ENCODE peak calls at places on chromosome 3, in six cellular contexts. S, J, X, H, M and G are unnamed samples.

GRCh38 chr3:128301186-128302023 is 148.1 kb downstream of the EEFSEC start:
- DNase-seq in M (no peak), S (no peak), J (no peak), X (no peak), H (no peak), G (peak)

GRCh38 chr3:193853511-193854219 is 260.7 kb downstream of the OPA1 start:
- DNase-seq in S (no peak), M (no peak), H (no peak), J (no peak), X (no peak), G (no peak)

GRCh38 chr3:129892486-129892856 is 1.0 kb downstream of the TMCC1 start:
- DNase-seq in M (peak), S (no peak), H (no peak), X (no peak), J (no peak), G (no peak)

GRCh38 chr3:22012471-22012870 is 261.5 kb upstream of the ZNF385D start:
- DNase-seq in S (no peak), M (peak), H (no peak), X (peak), J (no peak), G (no peak)

GRCh38 chr3:195591220-195591619 is 7.5 kb upstream of the APOD start:
- DNase-seq in X (no peak), S (no peak), M (no peak), H (no peak), J (no peak), G (no peak)

GRCh38 chr3:54999159-54999558 is 71.3 kb upstream of the LRTM1 start:
- DNase-seq in M (peak), S (peak), J (peak), H (peak), X (peak), G (peak)

GRCh38 chr3:169387751-169388696 is 275.5 kb downstream of the MECOM start:
- DNase-seq in M (no peak), H (no peak), X (no peak), S (no peak), J (no peak), G (peak)

GRCh38 chr3:69088033-69088432 is 3.3 kb downstream of the ARL6IP5 start:
- DNase-seq in H (peak), M (peak), X (peak), S (no peak), J (no peak), G (no peak)

GRCh38 chr3:172142074-172143059 is 103.0 kb downstream of the FNDC3B start:
- DNase-seq in X (peak), M (peak), S (no peak), H (peak), J (no peak), G (no peak)

GRCh38 chr3:69085543-69086132 is 901 bp downstream of the ARL6IP5 start:
- DNase-seq in X (peak), J (no peak), S (no peak), M (no peak), H (no peak), G (no peak)

GRCh38 chr3:188021502-188022040 is 132.4 kb upstream of the LPP start:
- DNase-seq in M (peak), H (peak), X (peak), J (no peak), S (no peak), G (no peak)

GRCh38 chr3:197466586-197467399 is 89.0 kb downstream of the BDH1 start:
- DNase-seq in M (peak), S (no peak), J (no peak), H (peak), X (peak), G (no peak)

GRCh38 chr3:58383476-58383875 is 50.2 kb downstream of the PDHB start:
- DNase-seq in J (no peak), M (no peak), X (peak), S (no peak), H (peak), G (no peak)

GRCh38 chr3:7752005-7752404 is 749.6 kb upstream of the LMCD1 start:
- DNase-seq in H (no peak), M (no peak), S (no peak), J (no peak), X (no peak), G (no peak)

GRCh38 chr3:39143051-39143885 is 10.1 kb downstream of the CSRNP1 start:
- DNase-seq in S (no peak), H (no peak), M (no peak), J (no peak), X (no peak), G (peak)

GRCh38 chr3:149016669-149017541 is 25.6 kb downstream of the GYG1 start:
- DNase-seq in M (peak), S (no peak), X (peak), J (no peak), H (peak), G (no peak)

GRCh38 chr3:102529452-102529851 is 94.6 kb downstream of the ZPLD1 start:
- DNase-seq in X (peak), S (peak), J (no peak), H (peak), M (peak), G (peak)

GRCh38 chr3:29186982-29187718 is 93.7 kb upstream of the RBMS3 start:
- DNase-seq in J (no peak), H (peak), M (peak), X (peak), S (no peak), G (no peak)

GRCh38 chr3:71916747-71917369 is 131.9 kb upstream of the PROK2 start:
- DNase-seq in S (no peak), J (no peak), M (peak), H (peak), X (no peak), G (no peak)

GRCh38 chr3:52236424-52236886 is 2.5 kb downstream of the TWF2 start:
- DNase-seq in J (no peak), H (no peak), S (no peak), X (no peak), M (no peak), G (peak)

GRCh38 chr3:16999871-17000270 is 115.1 kb downstream of the PLCL2 start:
- DNase-seq in J (no peak), M (no peak), H (no peak), S (no peak), X (no peak), G (no peak)

GRCh38 chr3:29635888-29636287 is 355.0 kb downstream of the RBMS3 start:
- DNase-seq in M (no peak), J (no peak), X (peak), S (no peak), H (peak), G (no peak)

GRCh38 chr3:178001670-178002101 is 534.5 kb upstream of the KCNMB2 start:
- DNase-seq in H (no peak), M (no peak), X (no peak), S (no peak), J (no peak), G (no peak)

DNA sequence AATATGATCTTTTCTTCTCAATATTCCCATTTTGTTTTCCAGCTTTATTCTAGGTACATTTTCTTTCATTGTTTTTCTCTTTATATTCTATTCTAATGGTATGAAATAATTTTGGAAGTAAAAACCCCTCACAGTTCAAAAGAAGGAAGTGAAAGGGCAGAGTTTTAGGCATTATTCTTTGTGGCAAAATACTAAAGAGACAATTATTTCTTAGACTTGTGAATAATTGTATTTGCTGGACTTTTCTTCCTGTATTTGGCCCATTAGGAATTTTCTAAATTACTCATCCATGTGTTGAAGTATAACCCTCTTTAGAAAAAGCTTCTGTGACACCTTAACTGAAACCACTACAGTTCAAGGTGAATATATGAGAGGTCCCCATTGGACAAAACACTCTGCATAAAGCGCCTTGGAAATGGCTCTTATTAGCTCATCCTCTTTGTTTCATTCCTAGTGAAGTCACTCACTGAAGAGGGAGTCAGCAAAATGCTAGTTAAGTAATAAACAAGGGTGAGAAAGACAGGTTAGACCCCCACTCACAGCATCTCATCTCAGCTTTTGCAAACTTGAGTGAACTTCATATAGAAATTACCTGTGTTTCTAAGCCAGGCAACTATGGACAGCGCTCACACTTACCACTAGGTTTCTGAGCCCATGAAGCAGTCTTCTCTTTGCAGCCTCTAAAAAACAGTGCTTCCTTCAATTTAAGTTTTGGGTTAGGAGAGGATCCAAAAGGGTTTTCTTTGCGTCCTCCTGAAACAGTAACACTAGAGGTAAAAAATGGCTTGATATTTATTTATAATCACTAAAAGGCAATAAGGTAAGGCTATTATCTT is 327.5 kb downstream of the ARPP21 start:
- DNase-seq in J (no peak), S (no peak), X (no peak), M (no peak), H (no peak), G (no peak)
- H3K27ac ChIP-seq in J (no peak), S (no peak), X (no peak), M (no peak), H (no peak), G (no peak)

DNA sequence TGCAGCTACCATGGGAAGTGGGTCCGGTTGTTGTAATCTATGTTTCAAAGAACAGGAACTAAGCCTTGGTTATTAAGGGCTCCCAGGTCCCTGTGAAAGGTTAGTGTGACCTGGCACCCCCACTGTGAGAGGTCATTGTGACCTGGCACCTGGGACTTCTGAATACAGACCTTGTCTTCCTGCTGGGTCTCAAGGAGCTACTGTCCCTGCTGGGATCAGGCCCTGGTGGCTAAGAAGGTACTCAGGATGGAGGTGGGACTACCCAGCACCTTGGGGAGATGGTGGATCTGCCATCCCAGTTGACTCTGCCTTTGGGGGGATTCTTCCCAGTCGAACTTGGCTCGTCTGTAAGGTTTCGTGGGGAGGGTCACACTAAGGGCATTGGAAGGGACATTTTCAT is 10.3 kb upstream of the SLCO2A1 start:
- DNase-seq in M (no peak), X (no peak), H (no peak), J (no peak), S (no peak), G (no peak)
- H2AK5ac ChIP-seq in M (no peak), X (no peak), H (no peak), J (no peak), S (no peak), G (no peak)

DNA sequence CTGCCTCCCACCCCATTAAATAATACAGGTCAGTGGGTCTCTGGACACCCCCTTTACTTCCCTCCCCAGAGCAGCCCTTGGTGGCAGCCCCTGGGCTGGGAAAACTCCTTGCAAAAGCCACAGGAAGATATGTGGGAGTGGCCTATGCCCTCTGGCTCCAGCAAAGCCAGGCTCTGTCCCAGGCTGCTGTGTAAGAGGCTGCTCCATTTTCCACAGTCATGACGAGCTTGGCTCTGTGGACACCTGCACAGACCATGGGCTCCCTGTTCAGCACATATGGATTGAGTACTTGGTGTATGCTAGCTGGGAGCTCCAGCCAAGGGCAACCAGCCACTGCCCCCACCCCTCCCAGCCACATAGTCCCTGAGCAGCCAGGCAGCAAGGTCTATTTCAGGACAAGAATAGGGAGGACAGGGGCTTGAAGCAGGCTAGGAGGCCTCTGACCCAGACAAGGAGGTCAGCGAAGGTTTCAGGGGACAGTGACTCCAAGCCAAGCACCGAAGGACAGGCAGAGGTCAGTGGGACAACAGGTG is 12.9 kb downstream of the CACNA2D2 start:
- DNase-seq in X (no peak), J (no peak), S (no peak), M (no peak), H (no peak), G (no peak)
- H2AFZ ChIP-seq in X (no peak), J (no peak), S (no peak), M (no peak), H (no peak), G (no peak)

GRCh38 chr3:73547427-73548036 is 77.2 kb downstream of the PDZRN3 start:
- DNase-seq in X (peak), H (peak), M (no peak), J (no peak), S (no peak), G (no peak)
- H3K27ac ChIP-seq in X (peak), H (peak), M (no peak), J (no peak), S (no peak), G (no peak)

GRCh38 chr3:153210660-153211059 is 48.6 kb downstream of the RAP2B start:
- DNase-seq in H (no peak), J (no peak), S (no peak), M (peak), X (peak), G (no peak)

GRCh38 chr3:153210116-153210515 is 48.1 kb downstream of the RAP2B start:
- DNase-seq in S (no peak), J (no peak), X (peak), M (no peak), H (peak), G (no peak)

GRCh38 chr3:153215497-153215896 is 53.5 kb downstream of the RAP2B start:
- DNase-seq in S (no peak), H (no peak), J (no peak), X (no peak), M (no peak), G (no peak)

GRCh38 chr3:153209596-153209995 is 47.6 kb downstream of the RAP2B start:
- DNase-seq in S (peak), M (peak), H (peak), X (peak), J (no peak), G (peak)
- H2AK5ac ChIP-seq in S (no peak), M (no peak), H (peak), X (no peak), J (no peak), G (no peak)

DNA sequence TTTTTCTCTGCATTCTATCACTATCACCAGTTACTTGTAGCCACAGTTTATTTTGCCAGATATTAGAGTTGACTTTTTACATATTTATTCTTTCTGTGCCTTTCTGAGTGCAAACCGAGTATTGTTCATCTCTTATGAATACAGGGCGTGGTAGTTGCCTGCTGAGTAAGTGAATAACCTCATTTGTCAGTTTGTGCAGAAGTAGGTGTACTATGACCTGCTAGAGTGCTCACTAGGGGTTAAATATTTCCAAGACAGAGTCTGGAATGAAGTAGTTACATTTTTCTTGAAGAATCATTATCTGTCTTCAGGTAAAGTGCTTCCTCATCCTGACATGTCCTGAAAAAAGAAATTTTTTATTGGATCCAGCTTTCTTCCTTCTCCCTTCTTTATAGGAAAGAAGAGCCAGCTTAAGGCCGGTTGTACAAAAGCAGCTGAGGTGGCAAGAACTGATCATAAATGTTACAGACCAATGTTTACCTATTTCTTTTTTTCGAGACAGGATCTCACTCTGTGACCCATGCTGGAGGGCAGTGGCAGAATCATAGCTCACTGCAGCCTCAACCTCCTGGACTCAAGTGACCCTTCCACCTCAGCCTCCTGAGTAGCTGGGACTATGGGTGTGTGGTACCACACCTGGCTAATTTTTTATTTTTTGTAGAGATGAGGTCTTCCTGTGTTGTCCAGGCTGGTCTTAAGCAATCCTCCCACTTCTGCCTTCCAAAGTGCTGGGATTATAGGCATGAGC is 182.4 kb downstream of the TPRG1 start:
- DNase-seq in J (no peak), X (no peak), S (no peak), H (no peak), M (no peak), G (no peak)
- H2AFZ ChIP-seq in J (no peak), X (no peak), S (no peak), H (no peak), M (no peak), G (no peak)

GRCh38 chr3:151035072-151035471 is 50.4 kb upstream of the MED12L start:
- DNase-seq in S (no peak), H (no peak), M (no peak), X (no peak), J (no peak), G (no peak)

GRCh38 chr3:151034303-151034702 is 51.2 kb upstream of the MED12L start:
- DNase-seq in X (no peak), J (no peak), M (no peak), S (no peak), H (no peak), G (no peak)

DNA sequence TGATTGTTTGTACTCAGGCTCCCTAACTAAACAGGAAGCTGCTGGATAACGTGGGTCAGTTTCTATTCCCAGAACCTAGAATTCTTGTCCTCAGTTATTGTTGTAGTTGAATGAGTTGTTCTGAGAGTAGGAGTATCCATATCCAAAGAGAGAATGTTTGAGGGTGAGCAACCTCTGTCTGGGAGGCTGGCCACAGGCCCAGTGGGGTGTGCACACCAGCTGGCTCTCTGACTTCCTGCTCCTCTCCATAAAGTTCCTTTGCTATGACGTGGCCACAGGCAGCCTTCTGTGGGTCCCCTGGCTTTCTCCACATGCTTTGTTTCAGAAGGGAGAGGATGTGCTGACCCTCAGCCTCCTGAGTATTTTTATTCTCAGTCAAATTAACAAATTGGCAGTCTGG is 47.7 kb upstream of the MED12L start:
- DNase-seq in H (peak), J (no peak), X (peak), M (no peak), S (no peak), G (no peak)
- H3K27ac ChIP-seq in H (peak), J (no peak), X (peak), M (no peak), S (no peak), G (no peak)

DNA sequence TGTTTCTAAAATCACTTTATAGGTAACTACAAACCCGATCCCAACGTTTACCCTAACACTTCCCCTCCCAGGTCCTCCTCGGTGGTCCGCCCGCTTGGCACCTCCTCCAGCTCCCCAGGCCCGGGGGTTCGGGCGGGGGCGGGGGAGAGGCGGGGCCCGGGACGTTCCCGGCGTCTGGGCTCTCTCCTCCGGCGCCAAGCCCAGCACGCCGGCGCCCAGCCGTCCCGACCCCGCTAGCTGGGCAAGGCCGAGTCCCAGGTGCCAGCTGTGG is 548 bp downstream of the CGGBP1 start:
- DNase-seq in J (no peak), H (no peak), M (no peak), S (no peak), X (no peak), G (no peak)
- H2AK5ac ChIP-seq in J (no peak), H (no peak), M (no peak), S (no peak), X (no peak), G (no peak)